ENCODE peak calls at places on chromosomes 16 and 17, in five cellular contexts. L is endothelial cell of umbilical vein, P is stomach, Q is GM12892, C is HepG2. E is an unnamed sample.

GRCh38 chr16:549544-550263 is 10.5 kb upstream of the PRR35 start:
- DNase-seq in L (no peak), P (no peak), Q (no peak), C (no peak), E (no peak)

GRCh38 chr17:77899494-77899893 is 59.0 kb upstream of the TNRC6C start:
- DNase-seq in L (no peak), P (no peak), Q (no peak), C (no peak), E (no peak)

GRCh38 chr17:63516910-63517824 is 6.0 kb upstream of the KCNH6 start:
- DNase-seq in L (no peak), P (no peak), Q (no peak), C (peak; percentile 29), E (no peak)

GRCh38 chr17:82300707-82301270 is 16.6 kb downstream of the CD7 start:
- DNase-seq in L (peak; percentile 35), P (peak; percentile 77), Q (no peak), C (no peak), E (no peak)

GRCh38 chr17:30095507-30096244 is 20.9 kb upstream of the NSRP1 start:
- DNase-seq in L (peak; percentile 76), P (no peak), Q (no peak), C (peak; percentile 64), E (no peak)

GRCh38 chr16:55000595-55000994 is 69.9 kb downstream of the IRX5 start:
- DNase-seq in L (no peak), P (no peak), Q (no peak), C (no peak), E (no peak)

GRCh38 chr16:88287219-88287618 is 95.5 kb upstream of the ZNF469 start:
- DNase-seq in L (no peak), P (no peak), Q (no peak), C (peak; percentile 18), E (no peak)

GRCh38 chr17:8426802-8427201 is 8.9 kb upstream of the NDEL1 start:
- DNase-seq in L (no peak), P (no peak), Q (no peak), C (no peak), E (no peak)

GRCh38 chr16:84368327-84368996 is at the start of gene ATP2C2:
- DNase-seq in L (no peak), P (peak; percentile 78), Q (no peak), C (no peak), E (no peak)

GRCh38 chr17:68794636-68795503 is 160.3 kb downstream of the ABCA8 start:
- DNase-seq in L (peak; percentile 82), P (no peak), Q (no peak), C (peak; percentile 41), E (no peak)

GRCh38 chr16:48335961-48336360 is 49.3 kb downstream of the SIAH1 start:
- DNase-seq in L (no peak), P (no peak), Q (no peak), C (no peak), E (no peak)

GRCh38 chr16:22375117-22375962 is 921 bp upstream of the CDR2 start:
- DNase-seq in L (no peak), P (no peak), Q (no peak), C (peak; percentile 42), E (no peak)

GRCh38 chr17:34579017-34579946 is at the start of gene TMEM132E:
- DNase-seq in L (peak; percentile 33), P (peak; percentile 37), Q (no peak), C (no peak), E (peak; percentile 30)

GRCh38 chr16:89957214-89957785 is 8.7 kb downstream of the DEF8 start:
- DNase-seq in L (no peak), P (no peak), Q (no peak), C (no peak), E (no peak)

GRCh38 chr17:4895676-4896331 is 3.5 kb upstream of the C17orf107 start:
- DNase-seq in L (no peak), P (no peak), Q (peak; percentile 11), C (no peak), E (no peak)

GRCh38 chr17:46020998-46021397 is 21.9 kb downstream of the STH start:
- DNase-seq in L (no peak), P (no peak), Q (no peak), C (no peak), E (no peak)

GRCh38 chr16:10138881-10139280 is 43.3 kb downstream of the GRIN2A start:
- DNase-seq in L (no peak), P (no peak), Q (no peak), C (no peak), E (no peak)

GRCh38 chr17:62848334-62848733 is 40.2 kb upstream of the MARCHF10 start:
- DNase-seq in L (no peak), P (no peak), Q (no peak), C (no peak), E (no peak)

GRCh38 chr17:7110617-7111306 is 3.9 kb downstream of the ASGR2 start:
- DNase-seq in L (no peak), P (no peak), Q (no peak), C (no peak), E (no peak)

GRCh38 chr16:22786691-22787090 is 27.3 kb upstream of the HS3ST2 start:
- DNase-seq in L (no peak), P (no peak), Q (no peak), C (no peak), E (no peak)

GRCh38 chr16:25868966-25869365 is 177.2 kb downstream of the HS3ST4 start:
- DNase-seq in L (no peak), P (no peak), Q (no peak), C (no peak), E (no peak)

GRCh38 chr17:2926019-2926650 is 129.9 kb downstream of the RAP1GAP2 start:
- DNase-seq in L (no peak), P (no peak), Q (no peak), C (no peak), E (no peak)

GRCh38 chr16:48687421-48688038 is 77.5 kb upstream of the N4BP1 start:
- DNase-seq in L (peak; percentile 59), P (peak; percentile 28), Q (peak; percentile 34), C (peak; percentile 84), E (peak; percentile 41)

GRCh38 chr17:80899402-80900268 is 92.0 kb upstream of the CHMP6 start:
- DNase-seq in L (peak; percentile 22), P (peak; percentile 29), Q (no peak), C (peak; percentile 29), E (peak; percentile 75)

GRCh38 chr17:27489045-27489715 is 32.9 kb downstream of the KSR1 start:
- DNase-seq in L (no peak), P (peak; percentile 50), Q (no peak), C (no peak), E (no peak)

GRCh38 chr17:7880076-7880868 is 8.3 kb upstream of the CHD3 start:
- DNase-seq in L (no peak), P (no peak), Q (no peak), C (no peak), E (no peak)

GRCh38 chr16:85718682-85719081 is 29.9 kb upstream of the GINS2 start:
- DNase-seq in L (no peak), P (peak; percentile 34), Q (no peak), C (peak; percentile 25), E (no peak)

GRCh38 chr17:9928601-9929341 is 23.7 kb upstream of the RCVRN start:
- DNase-seq in L (no peak), P (no peak), Q (no peak), C (peak; percentile 52), E (no peak)

GRCh38 chr17:37458805-37459204 is 30.9 kb upstream of the DUSP14 start:
- DNase-seq in L (no peak), P (no peak), Q (no peak), C (no peak), E (no peak)

GRCh38 chr17:67044016-67044772 is at the start of gene CACNG1:
- DNase-seq in L (no peak), P (no peak), Q (no peak), C (no peak), E (no peak)

GRCh38 chr16:82364690-82365089 is 194.7 kb upstream of the MPHOSPH6 start:
- DNase-seq in L (no peak), P (no peak), Q (no peak), C (peak; percentile 7), E (no peak)

GRCh38 chr16:79767597-79768280 is 167.2 kb upstream of the MAF start:
- DNase-seq in L (no peak), P (peak; percentile 40), Q (no peak), C (peak; percentile 40), E (no peak)

DNA sequence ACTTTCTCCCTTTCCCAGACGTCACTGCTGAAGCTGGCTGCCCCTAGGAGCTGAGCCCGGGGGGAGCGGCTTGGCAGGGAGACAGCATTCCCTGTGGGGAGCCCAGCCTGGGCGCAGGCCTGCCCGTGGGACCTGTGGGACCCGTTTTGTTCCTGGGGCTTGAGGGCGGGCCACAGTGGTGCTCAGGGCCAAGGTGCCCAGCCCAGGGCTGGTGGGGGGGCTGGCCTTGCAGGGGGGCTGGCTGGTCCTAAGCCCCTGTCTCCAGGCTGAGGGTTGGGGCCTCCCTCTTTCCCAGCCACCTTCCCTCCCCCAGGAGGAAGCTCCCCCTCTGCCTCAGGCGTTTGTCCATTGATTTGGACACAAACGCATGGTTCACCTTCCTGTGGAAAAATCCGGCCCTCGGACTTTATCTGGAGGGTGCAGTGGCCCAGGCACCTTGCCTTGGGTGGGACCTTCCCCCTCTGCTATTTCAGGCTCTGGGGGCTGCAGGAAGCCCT is 4.4 kb downstream of the NHERF2 start:
- DNase-seq in L (peak; percentile 69), P (no peak), Q (no peak), C (no peak), E (no peak)
- TF ChIP-seq POLR2AphosphoS5 in L (no peak), P (no peak), Q (no peak), C (no peak), E (no peak)

GRCh38 chr16:11796227-11797165 is 562 bp downstream of the ZC3H7A start:
- DNase-seq in L (peak; percentile 60), P (peak; percentile 62), Q (no peak), C (peak; percentile 60), E (no peak)
- TF ChIP-seq POLR2A in L (no peak), P (no peak), Q (no peak), C (peak; percentile 47), E (no peak)

DNA sequence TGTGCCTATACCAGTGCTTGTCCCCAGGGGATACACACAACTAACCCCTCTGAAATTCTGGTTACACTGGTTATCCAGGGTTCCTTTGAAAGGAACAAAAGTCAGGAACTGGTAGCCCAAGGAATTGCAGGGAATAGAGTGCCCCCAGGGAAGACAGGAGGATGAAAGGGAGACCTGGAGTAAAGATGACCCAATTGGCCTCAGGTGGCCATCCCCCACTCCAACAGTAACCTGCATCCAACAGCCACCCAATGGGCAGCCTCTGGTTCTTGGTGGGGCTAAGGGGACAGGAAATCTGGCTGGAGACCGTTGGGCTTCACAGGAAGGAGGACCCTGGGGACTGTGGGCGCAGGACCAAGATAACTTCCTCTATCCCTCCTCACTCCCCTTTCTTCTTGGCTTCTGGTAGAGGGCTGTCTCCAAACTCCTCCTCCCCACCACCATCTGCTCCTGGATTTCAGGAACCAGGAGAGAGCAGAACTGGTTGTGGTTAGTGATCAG is 826 bp upstream of the MPO start:
- DNase-seq in L (no peak), P (no peak), Q (no peak), C (no peak), E (no peak)
- TF ChIP-seq POLR2AphosphoS5 in L (no peak), P (no peak), Q (no peak), C (no peak), E (no peak)

GRCh38 chr16:57533366-57533617 is 3.1 kb downstream of the CCDC102A start:
- DNase-seq in L (no peak), P (no peak), Q (no peak), C (no peak), E (no peak)

GRCh38 chr16:57534337-57534880 is 2.0 kb downstream of the CCDC102A start:
- DNase-seq in L (no peak), P (no peak), Q (no peak), C (no peak), E (no peak)

GRCh38 chr16:57534881-57535658 is 1.3 kb downstream of the CCDC102A start:
- DNase-seq in L (no peak), P (peak; percentile 24), Q (no peak), C (no peak), E (no peak)

GRCh38 chr16:57532251-57532625 is 4.1 kb downstream of the CCDC102A start:
- DNase-seq in L (no peak), P (peak; percentile 22), Q (no peak), C (no peak), E (no peak)

GRCh38 chr16:57533618-57534336 is 2.6 kb downstream of the CCDC102A start:
- DNase-seq in L (peak; percentile 15), P (peak; percentile 34), Q (no peak), C (no peak), E (no peak)
- TF ChIP-seq POLR2A in L (no peak), P (no peak), Q (no peak), C (no peak), E (no peak)

E was measured in GM12891.